ENCODE peak calls at places on chromosomes 4 and X, in seven cellular contexts. W is IMR-90; O is hepatocyte; R is breast epithelium; E is coronary artery; A is CD8-positive, alpha-beta memory T cell; Z is heart left ventricle. S is an unnamed sample.

GRCh38 chr4:107359208-107359607 is 323.1 kb upstream of the DKK2 start:
- DNase-seq in E (no peak), W (no peak), O (no peak), A (no peak), R (no peak), Z (no peak), S (no peak)

GRCh38 chrX:50691820-50692219 is 122.2 kb downstream of the SHROOM4 start:
- DNase-seq in O (peak; percentile 63), R (no peak), A (no peak), W (peak; percentile 48), Z (no peak), E (no peak), S (no peak)

GRCh38 chrX:24260827-24261550 is 52.9 kb downstream of the SUPT20HL2 start:
- DNase-seq in R (peak; percentile 22), E (no peak), W (peak; percentile 47), A (no peak), Z (no peak), O (peak; percentile 38), S (no peak)

GRCh38 chr4:76060506-76060905 is 14.0 kb upstream of the ART3 start:
- DNase-seq in W (no peak), Z (no peak), R (no peak), O (no peak), A (no peak), E (no peak), S (no peak)

GRCh38 chrX:103338663-103339062 is 8.6 kb downstream of the TCEAL7 start:
- DNase-seq in A (no peak), E (no peak), Z (no peak), W (no peak), R (no peak), O (no peak), S (no peak)

GRCh38 chr4:128376958-128377357 is 89.3 kb upstream of the PGRMC2 start:
- DNase-seq in A (no peak), O (no peak), Z (no peak), E (no peak), R (no peak), W (no peak), S (no peak)

GRCh38 chr4:153322791-153323190 is 21.7 kb upstream of the MND1 start:
- DNase-seq in A (no peak), R (no peak), O (no peak), W (peak; percentile 22), E (no peak), Z (no peak), S (no peak)

GRCh38 chrX:38277802-38278201 is 49.5 kb downstream of the RPGR start:
- DNase-seq in O (no peak), E (no peak), Z (no peak), R (no peak), W (no peak), A (no peak), S (no peak)

GRCh38 chr4:74968456-74969164 is 35.7 kb downstream of the PARM1 start:
- DNase-seq in O (no peak), Z (no peak), A (no peak), W (no peak), R (no peak), E (no peak), S (no peak)

GRCh38 chr4:98284640-98285046 is 23.5 kb downstream of the RAP1GDS1 start:
- DNase-seq in R (no peak), O (peak; percentile 12), W (peak; percentile 34), Z (no peak), A (no peak), E (no peak), S (no peak)

GRCh38 chr4:184382189-184382846 is 92.0 kb downstream of the IRF2 start:
- DNase-seq in O (no peak), E (no peak), W (no peak), R (no peak), Z (no peak), A (no peak), S (no peak)

GRCh38 chrX:123093792-123094191 is 90.3 kb upstream of the GRIA3 start:
- DNase-seq in R (no peak), A (no peak), E (no peak), O (no peak), W (no peak), Z (no peak), S (no peak)

GRCh38 chr4:143025111-143025704 is 159.5 kb upstream of the USP38 start:
- DNase-seq in Z (no peak), A (no peak), O (no peak), W (peak; percentile 33), R (no peak), E (no peak), S (no peak)

GRCh38 chrX:118595501-118596042 is 100.0 kb downstream of the DOCK11 start:
- DNase-seq in R (no peak), O (no peak), A (no peak), E (no peak), W (no peak), Z (no peak), S (no peak)

GRCh38 chr4:57080781-57081650 is 29.2 kb downstream of the IGFBP7 start:
- DNase-seq in E (no peak), A (no peak), R (no peak), O (peak; percentile 37), W (peak; percentile 98), Z (no peak), S (peak; percentile 93)

GRCh38 chr4:33107813-33108212 is 2387.6 kb downstream of the PCDH7 start:
- DNase-seq in E (no peak), A (no peak), W (no peak), R (no peak), O (no peak), Z (no peak), S (no peak)

GRCh38 chrX:70176938-70177533 is at the start of gene DGAT2L6:
- DNase-seq in W (no peak), Z (no peak), O (no peak), A (no peak), R (no peak), E (no peak), S (peak; percentile 47)

GRCh38 chr4:55351824-55352223 is 5.8 kb downstream of the SRD5A3 start:
- DNase-seq in O (no peak), Z (no peak), E (no peak), W (no peak), A (no peak), R (no peak), S (no peak)

GRCh38 chrX:103918050-103918449 is 44.4 kb upstream of the TMSB15B start:
- DNase-seq in A (peak; percentile 58), O (peak; percentile 71), Z (no peak), R (no peak), E (no peak), W (peak; percentile 68), S (peak; percentile 65)

GRCh38 chr4:55125087-55125721 is at the start of gene KDR:
- DNase-seq in R (peak; percentile 23), O (peak; percentile 45), W (no peak), A (no peak), E (peak; percentile 73), Z (peak; percentile 76), S (no peak)

GRCh38 chrX:119288890-119289393 is 52.9 kb downstream of the PGRMC1 start:
- DNase-seq in R (no peak), A (no peak), W (no peak), O (no peak), Z (no peak), E (no peak), S (no peak)

GRCh38 chr4:112633477-112634235 is 3.1 kb downstream of the ZGRF1 start:
- DNase-seq in E (no peak), R (no peak), Z (no peak), W (peak; percentile 43), O (peak; percentile 28), A (no peak), S (peak; percentile 35)

GRCh38 chr4:153140294-153140693 is 63.9 kb upstream of the TRIM2 start:
- DNase-seq in O (no peak), A (no peak), R (no peak), Z (no peak), W (no peak), E (no peak), S (no peak)

GRCh38 chr4:117527601-117528000 is 442.2 kb upstream of the TRAM1L1 start:
- DNase-seq in A (no peak), E (no peak), Z (no peak), O (no peak), R (no peak), W (no peak), S (no peak)
- H3K4me3 ChIP-seq in A (no peak overlapping the region), E (no peak overlapping the region), Z (no peak overlapping the region), O (no peak overlapping the region), R (no peak overlapping the region), W (no peak overlapping the region), S (no peak overlapping the region)

DNA sequence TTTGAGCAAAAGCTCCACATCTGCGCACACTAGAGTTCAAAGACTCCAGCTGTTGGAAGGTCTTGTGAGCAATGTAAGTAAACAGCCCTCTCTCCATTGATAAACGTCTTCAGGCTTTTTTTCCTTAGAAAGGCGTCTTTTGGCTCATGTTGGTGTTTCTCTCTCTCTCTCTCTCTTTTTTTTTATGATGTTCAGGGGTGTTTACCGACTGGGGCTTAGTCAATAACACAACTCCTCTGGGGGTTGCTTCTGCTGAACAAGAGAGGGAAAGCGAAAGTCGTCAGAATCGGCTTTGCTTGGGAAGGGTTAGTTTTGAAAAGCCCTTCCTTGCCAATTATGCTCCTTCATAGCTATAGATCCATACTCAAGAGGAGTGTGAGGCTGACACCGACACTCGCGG is 53.1 kb upstream of the C1QTNF7 start:
- DNase-seq in R (no peak), Z (no peak), W (peak; percentile 31), E (no peak), O (no peak), A (no peak), S (no peak)
- H3K4me3 ChIP-seq in R (peak overlapping the region; percentile 31), Z (peak overlapping the region; percentile 1), W (peak overlapping the region; percentile 44), E (peak overlapping the region; percentile 59), O (no peak overlapping the region), A (no peak overlapping the region), S (no peak overlapping the region)

DNA sequence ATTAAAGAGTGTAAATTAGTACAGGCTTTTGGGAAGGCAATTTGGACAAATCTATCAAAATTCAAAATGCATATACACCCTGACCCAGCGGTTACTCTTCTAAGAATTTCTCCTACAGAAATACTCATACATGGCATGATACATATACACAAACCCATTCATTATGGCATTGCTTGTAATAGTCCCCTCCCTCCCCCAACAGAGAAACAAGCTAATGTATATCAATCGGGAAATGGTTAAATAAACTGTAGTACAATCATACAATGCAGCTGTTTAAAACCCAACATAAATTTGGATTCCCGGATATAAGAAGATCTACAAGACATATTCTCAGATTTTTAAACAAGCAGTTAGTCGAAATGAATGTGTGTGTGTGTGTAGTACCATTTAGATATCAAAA is 808 bp downstream of the HUWE1 start:
- DNase-seq in E (no peak), A (no peak), Z (no peak), R (no peak), O (no peak), W (peak; percentile 1), S (no peak)
- H3K4me3 ChIP-seq in E (peak overlapping the region; percentile 80), A (peak overlapping the region; percentile 82), Z (peak overlapping the region; percentile 49), R (peak overlapping the region; percentile 67), O (peak overlapping the region; percentile 62), W (peak overlapping the region; percentile 99), S (peak overlapping the region; percentile 71)

GRCh38 chrX:2324116-2324515 is 176.7 kb downstream of the DHRSX start:
- DNase-seq in Z (no peak), E (no peak), O (no peak), W (no peak), A (no peak), R (no peak), S (no peak)

GRCh38 chrX:2327423-2327822 is 173.4 kb downstream of the DHRSX start:
- DNase-seq in O (no peak), Z (no peak), E (no peak), R (no peak), A (no peak), W (no peak), S (no peak)

GRCh38 chrX:2321411-2321810 is 179.4 kb downstream of the DHRSX start:
- DNase-seq in O (no peak), A (no peak), E (no peak), W (no peak), R (no peak), Z (no peak), S (no peak)

GRCh38 chrX:2320580-2321327 is 180.0 kb downstream of the DHRSX start:
- DNase-seq in R (peak; percentile 21), Z (peak; percentile 74), A (no peak), E (no peak), O (peak; percentile 81), W (peak; percentile 77), S (no peak)

GRCh38 chrX:2325076-2325784 is 175.5 kb downstream of the DHRSX start:
- DNase-seq in A (peak; percentile 61), R (peak; percentile 83), O (no peak), W (peak; percentile 84), E (peak; percentile 89), Z (peak; percentile 64), S (no peak)
- H3K4me3 ChIP-seq in A (peak overlapping the region; percentile 21), R (no peak overlapping the region), O (no peak overlapping the region), W (peak overlapping the region; percentile 21), E (peak overlapping the region; percentile 69), Z (peak overlapping the region; percentile 28), S (no peak overlapping the region)

S was measured in SJSA1.